ENCODE peak calls at places on chromosomes 12 and 14, in six cellular contexts. E is CD8-positive, alpha-beta T cell; U is tibial artery; I is uterus; F is heart left ventricle; S is upper lobe of right lung. T is an unnamed sample.

GRCh38 chr14:61558271-61558670 is 137.0 kb upstream of the HIF1A start:
- DNase-seq in E (no peak), U (no peak), I (no peak), F (no peak), S (no peak), T (no peak)

GRCh38 chr14:35383569-35384385 is 20.8 kb downstream of the NFKBIA start:
- DNase-seq in E (no peak), U (no peak), I (no peak), F (no peak), S (no peak), T (no peak)

GRCh38 chr14:65230287-65230728 is 128.0 kb upstream of the MAX start:
- DNase-seq in E (no peak), U (peak; percentile 62), I (peak; percentile 50), F (peak; percentile 80), S (peak; percentile 73), T (no peak)

GRCh38 chr12:96117460-96117859 is 76.7 kb upstream of the ELK3 start:
- DNase-seq in E (no peak), U (no peak), I (no peak), F (no peak), S (no peak), T (no peak)

GRCh38 chr12:24069532-24070395 is 120.3 kb upstream of the SOX5 start:
- DNase-seq in E (no peak), U (no peak), I (no peak), F (no peak), S (no peak), T (peak; percentile 4)

GRCh38 chr12:53999596-54000104 is 311 bp upstream of the HOXC9 start:
- DNase-seq in E (no peak), U (peak; percentile 81), I (no peak), F (no peak), S (peak; percentile 57), T (no peak)

GRCh38 chr12:110698171-110698902 is 9.4 kb upstream of the HVCN1 start:
- DNase-seq in E (peak; percentile 85), U (peak; percentile 87), I (peak; percentile 81), F (peak; percentile 81), S (peak; percentile 86), T (peak; percentile 78)

GRCh38 chr12:75747572-75747995 is 236.2 kb upstream of the KRR1 start:
- DNase-seq in E (no peak), U (no peak), I (no peak), F (no peak), S (no peak), T (no peak)

GRCh38 chr14:67602995-67603545 is 3.0 kb upstream of the PIGH start:
- DNase-seq in E (no peak), U (no peak), I (no peak), F (no peak), S (no peak), T (no peak)

GRCh38 chr12:57718641-57719528 is 19.7 kb downstream of the AGAP2 start:
- DNase-seq in E (peak; percentile 36), U (no peak), I (no peak), F (no peak), S (no peak), T (no peak)

GRCh38 chr14:96103560-96104460 is 64.6 kb downstream of the C14orf132 start:
- DNase-seq in E (no peak), U (no peak), I (no peak), F (no peak), S (no peak), T (no peak)

GRCh38 chr12:116691636-116692035 is 46.2 kb downstream of the SPRING1 start:
- DNase-seq in E (no peak), U (no peak), I (no peak), F (no peak), S (no peak), T (no peak)

GRCh38 chr14:63174760-63175191 is 29.5 kb upstream of the RHOJ start:
- DNase-seq in E (no peak), U (no peak), I (peak; percentile 49), F (peak; percentile 40), S (no peak), T (peak; percentile 18)

GRCh38 chr14:72714094-72714493 is 179.8 kb downstream of the DPF3 start:
- DNase-seq in E (peak; percentile 72), U (no peak), I (no peak), F (no peak), S (peak; percentile 48), T (no peak)

GRCh38 chr14:39988939-39989338 is 556.7 kb upstream of the FBXO33 start:
- DNase-seq in E (no peak), U (no peak), I (no peak), F (no peak), S (no peak), T (peak; percentile 20)

DNA sequence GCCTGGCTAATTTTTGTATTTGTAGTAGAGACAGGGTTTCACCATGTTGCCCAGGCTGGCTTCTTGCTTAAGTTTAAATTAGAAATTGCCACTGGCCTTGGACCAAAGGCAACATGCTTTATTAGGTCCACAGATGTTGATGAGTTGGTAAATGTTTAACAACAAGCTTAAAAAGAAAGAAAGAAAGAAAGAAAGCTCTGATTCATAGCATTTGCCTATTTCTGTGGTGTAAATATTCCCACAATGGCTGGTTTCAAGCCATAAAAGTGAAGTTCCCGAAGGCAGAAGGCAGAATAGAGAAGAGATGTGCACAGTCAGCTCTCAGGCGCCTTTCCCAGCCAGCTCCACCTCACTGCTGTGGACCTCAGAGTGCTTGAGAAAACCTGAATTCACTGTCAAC is 26.4 kb downstream of the KCNK13 start:
- DNase-seq in E (no peak), U (no peak), I (no peak), F (no peak), S (no peak), T (no peak)
- H3K27ac ChIP-seq in E (no peak overlapping the region), U (no peak overlapping the region), I (no peak overlapping the region), F (no peak overlapping the region), S (no peak overlapping the region), T (no peak overlapping the region)

GRCh38 chr12:109113661-109114321 is 2.6 kb upstream of the ACACB start:
- DNase-seq in E (no peak), U (peak; percentile 11), I (no peak), F (no peak), S (no peak), T (no peak)

GRCh38 chr12:109111775-109112491 is 4.5 kb upstream of the ACACB start:
- DNase-seq in E (peak; percentile 65), U (peak; percentile 78), I (peak; percentile 76), F (peak; percentile 59), S (peak; percentile 74), T (no peak)

GRCh38 chr12:109114644-109115043 is 1.7 kb upstream of the ACACB start:
- DNase-seq in E (no peak), U (no peak), I (no peak), F (no peak), S (no peak), T (no peak)

GRCh38 chr12:109115404-109115757 is 1.0 kb upstream of the ACACB start:
- DNase-seq in E (no peak), U (peak; percentile 16), I (no peak), F (no peak), S (no peak), T (no peak)

DNA sequence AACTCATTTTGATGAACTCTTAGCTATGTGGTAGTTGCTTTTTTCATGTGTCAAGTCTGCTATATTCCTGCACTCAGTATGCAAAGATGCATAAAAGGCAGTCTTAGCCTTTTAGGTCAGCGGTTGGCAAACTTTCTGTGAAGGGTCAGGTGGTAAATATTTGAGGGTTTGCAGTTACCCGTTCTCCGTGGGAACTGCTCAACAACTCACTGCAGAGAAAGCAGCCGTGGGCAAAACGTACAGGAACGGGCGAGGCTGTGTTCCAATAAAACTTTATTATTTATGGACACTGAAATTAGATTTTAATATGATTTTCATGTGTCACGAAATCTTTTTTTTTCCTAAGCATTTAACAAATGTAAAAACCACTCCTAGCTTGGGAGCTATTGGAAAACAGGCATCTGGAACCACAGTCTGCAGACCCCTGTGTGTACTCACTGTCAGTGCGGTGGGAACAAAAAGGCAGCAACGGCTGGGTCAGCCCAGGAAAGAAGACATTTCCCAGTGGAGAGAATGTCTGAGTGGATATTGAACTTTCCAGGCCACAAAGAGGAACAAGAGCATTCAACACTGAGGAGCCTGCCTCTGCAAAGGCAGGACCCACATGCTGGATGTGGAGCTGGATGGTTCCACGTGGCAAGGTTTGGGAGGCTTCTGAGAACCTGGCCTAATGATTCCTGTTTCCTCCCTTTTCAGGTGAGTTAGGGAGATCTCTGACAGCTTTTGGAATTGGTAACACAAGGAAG is 3.5 kb upstream of the ACACB start:
- DNase-seq in E (no peak), U (peak; percentile 42), I (no peak), F (no peak), S (no peak), T (no peak)
- H3K4me1 ChIP-seq in E (peaks cover 7% of the 10 kb centered on the region), U (no peaks in the 10 kb centered on the region), I (no peaks in the 10 kb centered on the region), F (peaks cover 62% of the 10 kb centered on the region), S (peaks cover 60% of the 10 kb centered on the region), T (peaks cover 3% of the 10 kb centered on the region)

DNA sequence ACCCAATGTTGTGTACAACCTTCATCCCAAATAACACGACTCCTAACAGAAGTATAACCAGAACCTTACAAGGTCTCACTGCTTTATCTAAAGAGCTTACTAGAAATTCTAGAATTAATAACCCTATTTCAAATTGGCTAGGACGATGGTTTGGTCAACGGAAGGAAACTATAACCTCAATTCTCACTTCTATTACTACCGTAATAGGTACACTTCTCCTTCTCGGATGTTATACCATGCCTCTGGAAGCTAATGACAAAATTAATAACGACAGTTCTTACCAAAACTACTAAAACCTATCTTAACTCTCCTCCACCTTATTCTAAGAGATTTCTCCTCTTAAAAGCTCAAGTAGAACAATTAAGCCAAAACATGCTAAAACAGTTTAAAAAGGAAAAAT is 23.6 kb upstream of the UBC start:
- DNase-seq in E (no peak), U (no peak), I (no peak), F (no peak), S (no peak), T (no peak)
- H3K27ac ChIP-seq in E (no peak overlapping the region), U (peak overlapping the region; percentile 88), I (peak overlapping the region; percentile 99), F (peak overlapping the region; percentile 90), S (peak overlapping the region; percentile 86), T (no peak overlapping the region)

GRCh38 chr12:10721654-10722501 is 1.2 kb downstream of the YBX3 start:
- DNase-seq in E (peak; percentile 63), U (peak; percentile 99), I (peak; percentile 93), F (peak; percentile 90), S (peak; percentile 94), T (no peak)
- H3K4me1 ChIP-seq in E (peaks cover 25% of the 10 kb centered on the region), U (peaks cover 25% of the 10 kb centered on the region), I (peaks cover 4% of the 10 kb centered on the region), F (peaks cover 48% of the 10 kb centered on the region), S (peaks cover 49% of the 10 kb centered on the region), T (peaks cover 6% of the 10 kb centered on the region)

DNA sequence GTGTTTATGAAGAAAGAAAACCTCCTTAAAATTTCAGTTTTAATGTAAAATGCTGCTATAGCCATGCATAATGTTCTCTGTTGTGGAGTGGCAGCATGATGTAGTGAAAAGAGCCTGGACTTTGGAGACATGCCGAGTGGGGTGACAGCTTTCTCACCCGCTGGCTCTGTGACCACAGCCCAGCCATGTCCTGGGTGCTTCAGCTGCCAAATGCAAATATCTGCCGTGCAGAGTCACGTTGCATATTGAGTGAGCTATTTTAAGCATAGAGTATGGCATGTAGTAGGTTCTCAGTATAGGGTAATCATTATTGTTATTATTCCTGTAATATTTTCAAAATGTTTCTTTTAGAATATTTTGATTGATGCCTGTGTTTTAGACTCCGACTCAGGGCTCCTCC is 15.5 kb upstream of the TCTN2 start:
- DNase-seq in E (no peak), U (no peak), I (no peak), F (peak; percentile 58), S (no peak), T (no peak)
- H3K27ac ChIP-seq in E (no peak overlapping the region), U (no peak overlapping the region), I (no peak overlapping the region), F (no peak overlapping the region), S (no peak overlapping the region), T (no peak overlapping the region)

DNA sequence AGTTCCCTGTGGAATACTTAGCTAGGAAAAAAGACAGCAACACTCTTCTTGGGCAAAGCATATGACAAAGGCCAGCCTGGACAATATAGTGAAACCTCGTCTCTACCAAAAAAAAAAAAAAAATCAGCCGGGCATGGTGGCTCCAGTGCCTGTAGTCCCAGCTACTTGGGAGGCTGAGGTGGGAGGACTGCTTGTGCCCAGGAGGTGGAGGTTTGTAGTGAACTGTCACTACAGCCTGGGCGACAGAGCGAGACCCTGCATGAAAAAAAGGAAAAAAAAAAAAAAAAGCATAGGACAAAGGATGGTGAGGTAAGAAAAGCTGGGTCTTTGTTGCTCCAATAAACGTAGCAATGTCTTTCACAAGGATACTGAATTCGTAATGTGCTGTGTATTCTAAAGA is 1.1 kb downstream of the TXNDC16 start:
- DNase-seq in E (no peak), U (no peak), I (no peak), F (no peak), S (no peak), T (no peak)
- H3K4me1 ChIP-seq in E (peaks cover 21% of the 10 kb centered on the region), U (peaks cover 23% of the 10 kb centered on the region), I (no peaks in the 10 kb centered on the region), F (peaks cover 29% of the 10 kb centered on the region), S (peaks cover 10% of the 10 kb centered on the region), T (no peaks in the 10 kb centered on the region)

T was measured in iPS DF 6.9.